ENCODE peak calls at places on chromosomes 4 and X, in nine cellular contexts. A is activated naive CD4-positive, alpha-beta T cell treated with anti-CD3 and anti-CD28 coated beads for 36 hours; Z is T-helper 17 cell; C is GM12865; S is GM19239; I is T-helper 1 cell; H is NCI-H1694 treated with DMSO at 0.1 percent for 48 hours; Y is effector memory CD8-positive, alpha-beta T cell; D is M059J. M is an unnamed sample.
A peak's percentile ranks its signal among the peaks of the same experiment; 100 is the strongest.

GRCh38 chr4:173167793-173168395 is 717 bp upstream of the GALNT7 start:
- DNase-seq in A (peak; percentile 22), Z (no peak), C (peak; percentile 77), S (peak; percentile 26), I (no peak), H (peak; percentile 38), Y (no peak), D (peak; percentile 45), M (peak; percentile 43)

GRCh38 chr4:70182517-70183167 is 12.9 kb upstream of the ODAM start:
- DNase-seq in A (no peak), Z (no peak), C (no peak), S (no peak), I (no peak), H (no peak), Y (no peak), D (no peak), M (no peak)

GRCh38 chr4:751676-752075 is 46.0 kb downstream of the PCGF3 start:
- DNase-seq in A (no peak), Z (no peak), C (no peak), S (no peak), I (no peak), H (peak; percentile 47), Y (no peak), D (no peak), M (no peak)

GRCh38 chrX:16771483-16772398 is 14.5 kb upstream of the TXLNG start:
- DNase-seq in A (no peak), Z (no peak), C (peak; percentile 73), S (no peak), I (no peak), H (no peak), Y (no peak), D (peak; percentile 29), M (peak; percentile 55)

GRCh38 chrX:45716747-45717146 is 516.1 kb upstream of the DIPK2B start:
- DNase-seq in A (no peak), Z (no peak), C (no peak), S (no peak), I (no peak), H (no peak), Y (no peak), D (peak; percentile 11), M (no peak)

GRCh38 chr4:113179996-113180395 is 130.5 kb downstream of the ANK2 start:
- DNase-seq in A (no peak), Z (no peak), C (no peak), S (no peak), I (no peak), H (no peak), Y (no peak), D (no peak), M (no peak)

GRCh38 chr4:11230888-11231287 is 197.8 kb downstream of the HS3ST1 start:
- DNase-seq in A (no peak), Z (no peak), C (no peak), S (no peak), I (no peak), H (no peak), Y (no peak), D (no peak), M (no peak)

GRCh38 chr4:7854697-7855370 is 84.8 kb downstream of the AFAP1 start:
- DNase-seq in A (peak; percentile 83), Z (peak; percentile 47), C (peak; percentile 60), S (no peak), I (peak; percentile 60), H (no peak), Y (peak; percentile 68), D (peak; percentile 83), M (no peak)

GRCh38 chrX:20802036-20802435 is 535.3 kb upstream of the RPS6KA3 start:
- DNase-seq in A (no peak), Z (no peak), C (no peak), S (no peak), I (no peak), H (no peak), Y (no peak), D (no peak), M (no peak)

GRCh38 chr4:156169861-156170260 is 216.2 kb upstream of the CTSO start:
- DNase-seq in A (no peak), Z (no peak), C (no peak), S (no peak), I (no peak), H (no peak), Y (no peak), D (peak; percentile 13), M (no peak)

GRCh38 chr4:1514612-1515011 is 108.4 kb upstream of the NKX1-1 start:
- DNase-seq in A (no peak), Z (no peak), C (no peak), S (no peak), I (no peak), H (no peak), Y (no peak), D (no peak), M (no peak)

GRCh38 chr4:25368315-25368714 is 8.7 kb upstream of the ANAPC4 start:
- DNase-seq in A (no peak), Z (no peak), C (no peak), S (no peak), I (no peak), H (no peak), Y (no peak), D (no peak), M (no peak)

GRCh38 chr4:113060853-113061252 is 11.4 kb downstream of the ANK2 start:
- DNase-seq in A (no peak), Z (no peak), C (no peak), S (no peak), I (no peak), H (no peak), Y (no peak), D (no peak), M (no peak)

GRCh38 chr4:144666539-144667175 is 20.7 kb downstream of the HHIP start:
- DNase-seq in A (no peak), Z (no peak), C (no peak), S (no peak), I (no peak), H (no peak), Y (no peak), D (peak; percentile 85), M (no peak)

GRCh38 chr4:28225005-28225404 is 1364.4 kb downstream of the STIM2 start:
- DNase-seq in A (no peak), Z (no peak), C (no peak), S (no peak), I (no peak), H (no peak), Y (no peak), D (peak; percentile 49), M (no peak)

GRCh38 chr4:72397314-72397713 is 171.7 kb downstream of the ADAMTS3 start:
- DNase-seq in A (no peak), Z (no peak), C (no peak), S (no peak), I (no peak), H (no peak), Y (no peak), D (no peak), M (no peak)

GRCh38 chr4:35052546-35052945 is 1191.8 kb downstream of the ARAP2 start:
- DNase-seq in A (no peak), Z (no peak), C (no peak), S (no peak), I (no peak), H (no peak), Y (no peak), D (no peak), M (no peak)

GRCh38 chr4:174170906-174171305 is 112.6 kb downstream of the FBXO8 start:
- DNase-seq in A (no peak), Z (no peak), C (no peak), S (no peak), I (no peak), H (no peak), Y (no peak), D (no peak), M (no peak)

GRCh38 chrX:30653415-30654131 is at the start of gene GK:
- DNase-seq in A (peak; percentile 25), Z (peak; percentile 8), C (peak; percentile 47), S (no peak), I (peak; percentile 9), H (no peak), Y (peak; percentile 19), D (peak; percentile 33), M (peak; percentile 69)

GRCh38 chr4:1239141-1239948 is 9.6 kb downstream of the CTBP1 start:
- DNase-seq in A (no peak), Z (peak; percentile 3), C (no peak), S (peak; percentile 2), I (no peak), H (no peak), Y (no peak), D (no peak), M (no peak)

GRCh38 chrX:10216208-10216607 is 59.4 kb downstream of the CLCN4 start:
- DNase-seq in A (no peak), Z (no peak), C (no peak), S (no peak), I (no peak), H (no peak), Y (no peak), D (no peak), M (no peak)

GRCh38 chr4:156362581-156362980 is 408.9 kb upstream of the CTSO start:
- DNase-seq in A (no peak), Z (no peak), C (no peak), S (no peak), I (no peak), H (no peak), Y (no peak), D (peak; percentile 75), M (no peak)